ENCODE peak calls at places on chromosomes 3 and 15, in five cellular contexts. P is foreskin keratinocyte; N is AG04450; B is CD4-positive, alpha-beta memory T cell; C is IMR-90. U is an unnamed sample.

GRCh38 chr15:32120577-32121465 is 90.5 kb downstream of the CHRNA7 start:
- DNase-seq in B (no peak), N (no peak), P (no peak), C (no peak), U (no peak)

GRCh38 chr3:7038394-7038793 is 177.5 kb downstream of the GRM7 start:
- DNase-seq in B (no peak), C (no peak), N (no peak), P (no peak), U (no peak)

GRCh38 chr15:56524915-56525314 is 60.0 kb upstream of the MNS1 start:
- DNase-seq in P (no peak), B (no peak), C (peak; percentile 58), N (peak; percentile 20), U (no peak)

GRCh38 chr15:36882487-36883108 is 217.8 kb downstream of the MEIS2 start:
- DNase-seq in C (no peak), P (no peak), N (no peak), B (no peak), U (no peak)

GRCh38 chr3:157142315-157142714 is 17.6 kb downstream of the CCNL1 start:
- DNase-seq in P (no peak), C (no peak), N (no peak), B (no peak), U (no peak)

GRCh38 chr15:88615303-88616107 is 5.6 kb upstream of the AEN start:
- DNase-seq in N (no peak), P (no peak), B (no peak), C (no peak), U (no peak)

GRCh38 chr3:197270558-197271317 is 27.7 kb downstream of the DLG1 start:
- DNase-seq in P (no peak), N (no peak), C (peak; percentile 29), B (no peak), U (no peak)

GRCh38 chr15:88954431-88955277 is 41.5 kb upstream of the MFGE8 start:
- DNase-seq in B (no peak), P (no peak), C (no peak), N (no peak), U (no peak)

GRCh38 chr15:31373096-31373865 is 46.6 kb downstream of the KLF13 start:
- DNase-seq in B (no peak), N (no peak), C (no peak), P (no peak), U (no peak)

GRCh38 chr3:128316456-128316855 is 150.2 kb downstream of the DNAJB8 start:
- DNase-seq in N (no peak), C (no peak), B (peak; percentile 79), P (no peak), U (no peak)

GRCh38 chr3:111735271-111735758 is 123.8 kb upstream of the PHLDB2 start:
- DNase-seq in C (peak; percentile 94), B (no peak), P (peak; percentile 97), N (no peak), U (peak; percentile 90)

GRCh38 chr3:175914785-175915184 is 1055.7 kb downstream of the NAALADL2 start:
- DNase-seq in C (peak; percentile 33), N (no peak), P (no peak), B (no peak), U (no peak)

GRCh38 chr15:41336549-41336948 is 3.9 kb downstream of the NUSAP1 start:
- DNase-seq in N (no peak), P (no peak), B (no peak), C (no peak), U (no peak)

GRCh38 chr3:197846491-197846890 is 55.4 kb downstream of the LRCH3 start:
- DNase-seq in C (no peak), B (no peak), P (no peak), N (no peak), U (no peak)

GRCh38 chr15:69064649-69065048 is 50.2 kb downstream of the NOX5 start:
- DNase-seq in C (no peak), N (no peak), B (no peak), P (no peak), U (no peak)

GRCh38 chr15:50803479-50803878 is 38.0 kb upstream of the SPPL2A start:
- DNase-seq in P (no peak), C (no peak), N (no peak), B (no peak), U (no peak)

GRCh38 chr3:47247131-47248064 is 35.2 kb downstream of the KIF9 start:
- DNase-seq in B (no peak), C (no peak), N (no peak), P (no peak), U (no peak)

GRCh38 chr3:47251689-47252088 is 30.9 kb downstream of the KIF9 start:
- DNase-seq in P (no peak), C (no peak), B (no peak), N (no peak), U (no peak)

GRCh38 chr3:47244531-47245100 is 38.0 kb downstream of the KIF9 start:
- DNase-seq in N (no peak), C (no peak), P (no peak), B (no peak), U (no peak)

GRCh38 chr3:47245271-47245670 is 37.3 kb downstream of the KIF9 start:
- DNase-seq in C (no peak), B (no peak), N (no peak), P (no peak), U (no peak)

GRCh38 chr3:47250309-47251060 is 32.1 kb downstream of the KIF9 start:
- DNase-seq in B (no peak), P (no peak), N (no peak), C (peak; percentile 23), U (no peak)
- H3K27me3 ChIP-seq in B (no peaks in the 10 kb centered on the region), P (no peaks in the 10 kb centered on the region), N (peaks cover 8% of the 10 kb centered on the region), C (peaks cover 5% of the 10 kb centered on the region), U (no peaks in the 10 kb centered on the region)

GRCh38 chr15:91039996-91040395 is 17.6 kb upstream of the VPS33B start:
- DNase-seq in P (no peak), N (no peak), B (no peak), C (no peak), U (no peak)

GRCh38 chr15:91045065-91045464 is 22.7 kb upstream of the VPS33B start:
- DNase-seq in B (no peak), P (no peak), N (no peak), C (no peak), U (no peak)

GRCh38 chr15:91040851-91041250 is 18.5 kb upstream of the VPS33B start:
- DNase-seq in B (no peak), P (no peak), N (no peak), C (no peak), U (no peak)

GRCh38 chr15:91047545-91048199 is 25.3 kb upstream of the VPS33B start:
- DNase-seq in C (no peak), P (no peak), N (no peak), B (no peak), U (no peak)

GRCh38 chr15:91043190-91043874 is 20.9 kb upstream of the VPS33B start:
- DNase-seq in B (no peak), N (no peak), C (no peak), P (no peak), U (no peak)
- H3K27me3 ChIP-seq in B (no peaks in the 10 kb centered on the region), N (peaks cover 4% of the 10 kb centered on the region), C (peaks cover 7% of the 10 kb centered on the region), P (no peaks in the 10 kb centered on the region), U (peaks cover 2% of the 10 kb centered on the region)

GRCh38 chr3:184260571-184261269 is 633 bp downstream of the CAMK2N2 start:
- DNase-seq in B (no peak), P (no peak), C (no peak), N (no peak), U (no peak)

GRCh38 chr3:184262166-184262926 is 993 bp upstream of the CAMK2N2 start:
- DNase-seq in N (no peak), P (no peak), B (no peak), C (peak; percentile 2), U (no peak)

GRCh38 chr3:184262927-184263179 is 1.5 kb upstream of the CAMK2N2 start:
- DNase-seq in N (no peak), B (no peak), P (no peak), C (no peak), U (no peak)

GRCh38 chr3:184259878-184260570 is 1.3 kb downstream of the CAMK2N2 start:
- DNase-seq in P (no peak), B (peak; percentile 38), N (no peak), C (peak; percentile 17), U (no peak)

DNA sequence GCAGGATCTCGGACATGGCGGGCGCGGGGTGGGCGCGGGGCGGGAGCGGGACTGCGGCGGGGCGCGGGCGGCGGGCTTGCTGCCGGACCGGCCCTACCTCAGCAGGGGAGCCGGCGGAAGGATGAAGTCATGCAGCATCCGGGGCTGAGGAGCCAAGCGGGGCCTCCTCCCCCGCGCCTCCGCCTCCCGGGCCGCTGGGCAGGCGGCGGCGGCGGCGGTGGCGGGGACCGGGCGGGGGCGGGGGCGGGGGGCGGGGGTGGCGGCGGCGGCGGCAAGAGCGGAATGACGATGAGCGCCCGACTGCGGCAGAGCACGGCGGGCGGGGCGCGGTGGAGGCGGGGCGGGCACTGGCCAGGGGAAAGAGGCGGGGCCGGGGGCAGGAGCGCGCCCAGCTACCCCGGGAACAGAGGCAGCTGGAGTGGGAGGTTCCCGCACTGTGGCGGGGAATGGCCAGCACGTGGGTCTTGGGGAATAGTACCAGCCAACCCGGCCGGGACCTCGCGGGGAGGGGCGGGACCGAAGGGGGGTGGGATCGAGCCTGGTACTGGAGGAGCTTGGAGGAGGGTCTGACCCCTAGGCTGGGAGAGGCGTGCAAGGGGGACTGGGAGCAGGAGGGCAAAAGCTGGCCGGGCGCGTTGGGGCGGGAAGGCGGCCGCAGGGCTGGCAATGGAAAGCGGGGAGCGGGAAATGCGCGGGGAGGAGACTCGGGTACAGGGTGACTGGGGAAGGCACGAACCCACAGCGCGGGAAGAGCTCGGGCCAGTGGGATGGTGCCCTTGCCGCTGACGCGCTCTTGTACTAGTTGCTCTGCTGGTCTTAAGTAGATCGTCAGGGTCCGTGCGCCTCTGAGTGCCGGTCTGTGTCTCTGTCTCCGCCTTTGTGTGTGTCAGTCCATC is at the start of gene CAMK2N2:
- DNase-seq in N (no peak), C (peak; percentile 47), B (peak; percentile 36), P (no peak), U (no peak)
- H3K27me3 ChIP-seq in N (peaks cover 31% of the 10 kb centered on the region), C (peaks cover 37% of the 10 kb centered on the region), B (no peaks in the 10 kb centered on the region), P (peaks cover 43% of the 10 kb centered on the region), U (peaks cover 11% of the 10 kb centered on the region)

GRCh38 chr3:10500717-10501663 is 4.4 kb downstream of the ATP2B2 start:
- DNase-seq in C (no peak), P (no peak), N (no peak), B (no peak), U (no peak)

GRCh38 chr3:10501664-10502052 is 3.7 kb downstream of the ATP2B2 start:
- DNase-seq in C (no peak), P (no peak), B (no peak), N (no peak), U (no peak)

GRCh38 chr3:10503217-10503796 is 2.1 kb downstream of the ATP2B2 start:
- DNase-seq in N (no peak), C (no peak), P (no peak), B (no peak), U (no peak)

GRCh38 chr3:10504161-10505049 is 981 bp downstream of the ATP2B2 start:
- DNase-seq in N (no peak), B (no peak), C (no peak), P (no peak), U (no peak)

DNA sequence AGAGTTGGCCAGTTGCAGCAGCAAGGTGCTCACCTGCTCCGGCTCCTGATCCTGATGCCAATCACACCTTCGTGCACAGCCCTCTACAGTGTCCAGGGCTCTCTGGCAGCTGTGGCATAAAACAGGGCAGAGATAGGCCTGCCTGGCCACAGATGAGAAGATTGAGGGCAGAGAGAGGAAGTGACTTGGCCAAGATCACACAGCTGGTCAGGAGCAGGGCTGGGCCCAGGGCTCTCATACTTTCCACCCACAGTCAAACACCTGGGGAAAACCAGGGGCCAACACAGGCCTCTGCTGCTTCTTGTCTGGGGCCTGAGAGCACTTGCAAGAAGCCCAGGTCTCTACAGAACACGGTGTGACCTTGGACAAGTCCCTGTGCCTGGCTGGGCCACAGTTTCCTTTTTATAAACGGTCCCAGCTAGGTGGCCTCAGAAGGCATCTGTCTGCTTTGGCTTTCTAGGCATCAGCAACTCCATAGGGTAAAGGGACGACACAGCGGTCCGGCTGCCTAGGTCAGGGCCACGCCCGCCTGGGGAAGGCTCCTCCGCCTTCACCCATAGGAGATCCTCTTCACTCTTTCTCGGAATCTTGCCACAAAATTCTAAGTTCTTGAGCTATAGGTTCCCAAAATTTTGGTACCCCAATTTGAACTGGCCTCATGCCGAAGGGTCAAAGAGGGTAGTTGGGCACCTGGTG is 3.1 kb downstream of the ATP2B2 start:
- DNase-seq in C (no peak), P (no peak), B (no peak), N (no peak), U (no peak)
- H3K27me3 ChIP-seq in C (peaks cover 58% of the 10 kb centered on the region), P (peaks cover 42% of the 10 kb centered on the region), B (peaks cover 6% of the 10 kb centered on the region), N (peaks cover 61% of the 10 kb centered on the region), U (peaks cover 19% of the 10 kb centered on the region)

U was measured in BJ.